ENCODE peak calls at places on chromosome 18, in four cellular contexts. F is AG09309, S is BJ, E is foreskin fibroblast. I is an unnamed sample.

GRCh38 chr18:54957295-54957694 is 2.0 kb downstream of the CCDC68 start:
- DNase-seq in F (no peak), S (no peak), E (no peak), I (peak)

GRCh38 chr18:76412010-76412817 is 82.8 kb downstream of the ZNF516 start:
- DNase-seq in F (no peak), S (no peak), E (peak), I (peak)

GRCh38 chr18:65352183-65352582 is 398.6 kb upstream of the CDH7 start:
- DNase-seq in F (no peak), S (no peak), E (no peak), I (no peak)

GRCh38 chr18:37452697-37453385 is 112.8 kb downstream of the CELF4 start:
- DNase-seq in F (no peak), S (no peak), E (no peak), I (peak)

GRCh38 chr18:38025433-38026038 is 459.9 kb upstream of the CELF4 start:
- DNase-seq in F (no peak), S (no peak), E (no peak), I (no peak)

GRCh38 chr18:26791676-26792075 is 73.8 kb downstream of the AQP4 start:
- DNase-seq in F (no peak), S (no peak), E (no peak), I (no peak)

GRCh38 chr18:73264562-73264921 is 396.8 kb upstream of the NETO1 start:
- DNase-seq in F (no peak), S (no peak), E (no peak), I (no peak)

GRCh38 chr18:11146947-11147345 is 2.4 kb downstream of the PIEZO2 start:
- DNase-seq in F (no peak), S (no peak), E (no peak), I (no peak)

GRCh38 chr18:5538541-5538940 is 5.3 kb downstream of the EPB41L3 start:
- DNase-seq in F (no peak), S (no peak), E (no peak), I (no peak)

GRCh38 chr18:13223341-13224148 is 5.0 kb downstream of the LDLRAD4 start:
- DNase-seq in F (no peak), S (no peak), E (no peak), I (no peak)

GRCh38 chr18:49111191-49111988 is 160.6 kb upstream of the SMAD7 start:
- DNase-seq in F (no peak), S (no peak), E (no peak), I (peak)

GRCh38 chr18:13566941-13567762 is 159.2 kb downstream of the FAM210A start:
- DNase-seq in F (no peak), S (no peak), E (no peak), I (no peak)

GRCh38 chr18:39211461-39211860 is 1645.9 kb upstream of the CELF4 start:
- DNase-seq in F (no peak), S (no peak), E (no peak), I (no peak)

DNA sequence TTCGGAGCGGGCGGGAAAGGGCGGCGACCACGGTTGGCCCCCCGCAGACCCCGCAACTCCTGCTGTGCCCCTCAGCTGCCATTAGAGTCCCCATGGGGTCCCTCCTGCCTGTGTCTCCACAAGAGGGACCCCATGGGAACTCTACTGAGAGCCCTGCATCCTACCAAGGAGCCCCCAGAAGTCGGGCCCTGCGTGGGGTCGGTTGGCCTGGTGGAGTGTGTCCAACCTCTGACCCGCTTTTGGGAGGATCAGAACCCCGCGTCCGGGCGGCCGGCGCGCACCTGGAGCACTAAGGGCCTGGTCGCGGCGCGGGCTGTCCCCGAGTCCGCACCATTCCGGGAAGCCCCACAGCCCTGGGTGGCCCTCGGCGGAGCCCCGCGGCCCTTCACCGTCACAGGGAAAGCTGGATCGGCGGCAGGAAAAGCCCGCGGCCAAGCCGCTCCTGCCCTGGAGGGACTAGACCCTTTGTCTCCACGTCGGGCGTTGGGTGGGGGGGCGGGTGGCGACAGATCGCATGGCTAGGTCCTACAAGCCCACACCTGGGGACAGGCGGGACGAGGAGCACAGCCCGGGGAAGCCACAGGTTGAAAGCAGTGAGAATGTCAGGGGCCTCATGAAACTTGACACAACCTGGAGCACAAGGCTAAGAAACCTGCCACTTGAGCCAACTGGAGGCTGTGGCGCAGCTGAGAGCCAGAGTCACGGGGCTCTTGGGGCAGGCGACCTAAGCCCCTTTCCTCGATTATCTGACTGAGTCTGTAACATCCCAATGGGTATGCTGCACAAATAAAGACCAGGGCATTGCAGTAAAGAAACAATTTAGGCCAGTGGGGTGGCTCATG is 11.2 kb upstream of the CXXC1 start:
- DNase-seq in F (no peak), S (no peak), E (no peak), I (no peak)
- H3K4me3 ChIP-seq in F (no peak), S (peak), E (peak), I (peak)

DNA sequence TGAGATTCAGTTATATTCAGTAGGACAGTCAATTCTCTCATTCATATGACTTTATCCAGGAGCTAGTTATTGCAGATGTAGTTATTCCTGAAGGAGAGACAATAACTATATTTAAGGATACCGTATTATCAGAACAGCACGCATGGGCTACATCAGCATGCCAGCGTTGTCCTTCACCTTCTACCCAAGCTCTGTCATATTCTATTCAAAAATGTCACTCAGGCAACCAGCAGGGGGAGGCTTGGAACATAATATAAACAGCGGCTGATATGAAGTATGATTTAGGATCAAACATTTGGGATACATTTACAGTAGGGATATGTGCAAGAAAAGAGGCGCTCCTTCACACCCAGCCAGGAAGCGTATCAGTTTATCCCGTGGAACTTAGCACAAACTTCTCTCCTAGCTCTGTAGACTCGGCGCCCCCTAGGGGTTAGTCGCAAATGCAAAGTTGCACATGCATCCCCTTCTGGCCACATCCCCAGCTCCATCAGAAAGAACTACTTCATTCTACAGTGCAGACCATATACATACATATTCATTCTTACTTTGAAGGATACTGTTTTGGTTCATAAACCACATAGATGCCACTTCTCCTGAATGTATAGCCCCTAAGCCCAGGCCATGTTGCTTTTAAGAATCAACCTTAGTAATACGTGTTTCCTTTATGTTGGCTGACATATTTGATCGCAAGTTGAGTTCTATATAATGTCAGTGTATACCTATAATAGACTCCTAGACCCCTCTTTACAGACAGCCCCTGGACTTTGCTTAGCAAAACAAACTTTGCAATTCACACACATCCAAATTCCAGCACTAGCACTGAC is 759.4 kb downstream of the ADCYAP1 start:
- DNase-seq in F (no peak), S (no peak), E (no peak), I (peak)
- TF ChIP-seq CTCF in F (peak), S (peak), E (peak), I (peak)

DNA sequence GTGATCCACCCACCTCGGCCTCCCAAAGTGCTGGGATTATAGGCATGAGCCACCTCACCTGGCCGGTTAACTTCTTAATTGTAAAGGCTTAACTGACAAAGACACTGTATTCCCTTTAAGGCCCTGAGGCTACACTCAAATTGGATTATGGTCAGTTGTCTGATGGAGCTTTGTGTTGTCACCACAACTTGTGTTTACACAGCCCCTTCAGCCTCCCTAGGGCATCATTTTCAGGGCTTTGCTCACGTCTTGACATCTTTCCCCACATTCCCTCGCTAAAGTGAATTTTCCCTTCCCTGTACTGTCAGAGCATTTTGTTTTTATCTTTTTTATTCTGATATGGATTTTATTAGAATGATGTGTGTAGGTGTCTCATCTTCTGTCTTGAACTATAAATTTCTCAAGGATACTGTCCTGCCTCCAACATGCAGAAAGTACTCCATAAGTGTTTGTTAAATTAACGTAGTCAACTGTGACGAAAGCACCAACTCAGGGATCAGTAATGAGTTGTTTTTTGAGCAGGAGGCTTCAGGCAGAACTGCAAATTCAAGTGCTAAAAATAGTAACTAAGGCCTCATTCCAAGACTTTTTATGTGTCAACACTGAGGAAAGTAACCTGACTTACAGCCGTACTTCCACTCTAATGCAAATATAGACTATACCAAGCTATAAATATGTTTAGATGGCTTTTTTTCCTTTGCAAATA is 77.1 kb upstream of the NARS1 start:
- DNase-seq in F (peak), S (peak), E (peak), I (peak)
- H3K4me3 ChIP-seq in F (no peak), S (no peak), E (no peak), I (no peak)

DNA sequence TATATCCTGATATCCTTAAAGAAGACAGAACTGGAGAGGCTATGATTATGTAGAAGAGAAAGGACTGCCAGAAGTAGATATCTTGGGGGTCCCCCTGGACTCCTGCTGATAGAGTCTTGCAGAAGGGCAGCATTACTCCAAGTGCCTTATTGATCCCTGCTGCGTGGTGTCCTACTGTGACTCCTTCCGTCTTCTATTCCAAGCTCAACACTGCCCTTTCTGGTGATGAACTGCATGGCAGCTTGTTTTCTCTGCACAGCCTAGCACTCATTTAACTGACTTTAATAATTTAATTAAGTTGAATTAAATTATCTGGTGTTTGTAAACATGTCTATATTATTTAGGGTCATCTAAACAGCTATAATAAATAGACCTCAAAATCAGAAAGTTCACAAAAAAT is 194.1 kb upstream of the DSEL start:
- DNase-seq in F (no peak), S (no peak), E (no peak), I (peak)
- TF ChIP-seq CTCF in F (no peak), S (no peak), E (no peak), I (peak)

GRCh38 chr18:61609131-61609530 is 275.9 kb downstream of the CDH20 start:
- DNase-seq in F (no peak), S (no peak), E (no peak), I (no peak)

GRCh38 chr18:61605376-61606067 is 272.3 kb downstream of the CDH20 start:
- DNase-seq in F (no peak), S (no peak), E (no peak), I (no peak)

GRCh38 chr18:61606759-61607158 is 273.5 kb downstream of the CDH20 start:
- DNase-seq in F (peak), S (peak), E (peak), I (peak)

GRCh38 chr18:61608306-61608705 is 275.1 kb downstream of the CDH20 start:
- DNase-seq in F (no peak), S (no peak), E (no peak), I (no peak)

GRCh38 chr18:61606068-61606660 is 272.9 kb downstream of the CDH20 start:
- DNase-seq in F (no peak), S (no peak), E (no peak), I (peak)
- H3K4me3 ChIP-seq in F (no peak), S (peak), E (peak), I (peak)

GRCh38 chr18:9366126-9366714 is 31.6 kb downstream of the TWSG1 start:
- DNase-seq in F (peak), S (no peak), E (peak), I (peak)
- TF ChIP-seq CTCF in F (peak), S (peak), E (peak), I (peak)

GRCh38 chr18:24935896-24936295 is 416.1 kb downstream of the ZNF521 start:
- DNase-seq in F (no peak), S (no peak), E (no peak), I (no peak)

GRCh38 chr18:24934231-24934932 is 417.6 kb downstream of the ZNF521 start:
- DNase-seq in F (no peak), S (no peak), E (no peak), I (no peak)

GRCh38 chr18:24940416-24940815 is 411.6 kb downstream of the ZNF521 start:
- DNase-seq in F (no peak), S (no peak), E (no peak), I (no peak)

GRCh38 chr18:24935008-24935407 is 417.0 kb downstream of the ZNF521 start:
- DNase-seq in F (no peak), S (no peak), E (no peak), I (no peak)

GRCh38 chr18:24937624-24938285 is 414.2 kb downstream of the ZNF521 start:
- DNase-seq in F (no peak), S (no peak), E (no peak), I (no peak)
- H3K4me3 ChIP-seq in F (no peak), S (no peak), E (no peak), I (no peak)

DNA sequence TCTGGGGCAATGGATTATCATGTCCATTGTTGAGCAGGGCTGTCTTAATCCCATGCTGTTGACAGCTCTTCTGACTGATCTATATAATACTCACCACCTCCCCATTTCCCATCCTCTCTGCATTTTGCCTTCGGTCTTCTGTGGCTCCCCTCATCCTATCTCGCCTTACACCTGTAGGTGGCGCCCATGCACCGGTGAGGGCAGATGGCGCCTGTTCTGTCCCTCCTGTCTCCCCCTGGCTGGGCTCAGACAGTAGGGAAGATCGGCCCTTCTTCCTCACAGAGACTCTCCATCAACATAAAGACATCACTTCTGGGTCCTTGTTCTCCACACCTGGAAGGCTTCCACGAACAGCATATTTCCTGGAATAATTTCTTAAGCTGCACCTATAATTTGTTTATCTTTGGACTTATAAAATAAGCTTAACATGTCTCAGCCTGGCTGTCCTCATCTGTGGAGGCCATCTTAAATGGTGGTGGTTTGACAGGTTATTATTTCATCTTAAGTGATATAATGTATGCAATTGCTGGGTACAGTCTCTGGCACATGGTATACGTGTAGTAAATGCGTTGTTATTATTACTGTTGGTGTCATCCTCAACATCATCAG is 10.9 kb upstream of the CDH20 start:
- DNase-seq in F (no peak), S (no peak), E (no peak), I (peak)
- TF ChIP-seq CTCF in F (peak), S (peak), E (peak), I (peak)

DNA sequence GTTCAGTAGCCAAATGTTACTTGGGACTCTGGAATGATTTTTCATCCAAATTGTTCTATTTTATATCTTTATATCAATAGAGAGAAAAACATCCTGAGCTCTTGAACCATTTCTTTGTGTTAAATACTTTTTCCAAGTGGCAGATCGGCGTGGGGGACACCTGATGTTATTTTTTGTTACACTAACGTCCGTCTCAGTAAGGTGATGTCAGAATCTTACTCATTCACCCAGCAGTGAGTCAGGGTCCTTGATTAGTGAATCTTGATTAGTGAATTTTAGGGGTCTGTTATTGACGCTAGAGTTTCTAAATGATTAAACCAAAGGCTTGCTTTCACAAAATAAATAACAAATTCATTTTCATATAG is 1.7 kb downstream of the MIB1 start:
- DNase-seq in F (no peak), S (no peak), E (no peak), I (peak)
- H3K4me3 ChIP-seq in F (peak), S (peak), E (peak), I (peak)